ENCODE peak calls at places on chromosomes 6 and 20, in four cellular contexts. N is fibroblast of the aortic adventitia, Q is brain microvascular endothelial cell, J is ovary. V is an unnamed sample.

GRCh38 chr20:49479785-49480184 is 2.7 kb downstream of the KCNB1 start:
- DNase-seq in Q (no peak), N (no peak), J (no peak), V (no peak)

GRCh38 chr6:32086661-32087573 is 22.2 kb downstream of the TNXB start:
- DNase-seq in N (peak), Q (peak), J (peak), V (peak)

GRCh38 chr20:17636523-17637412 is 45.3 kb downstream of the RRBP1 start:
- DNase-seq in J (no peak), N (peak), Q (no peak), V (peak)

GRCh38 chr20:63076421-63076820 is 69.7 kb upstream of the BHLHE23 start:
- DNase-seq in J (no peak), N (no peak), Q (no peak), V (no peak)

GRCh38 chr20:9454781-9455180 is 59.6 kb upstream of the LAMP5 start:
- DNase-seq in J (no peak), Q (no peak), N (no peak), V (peak)

GRCh38 chr20:4569882-4570281 is 151.8 kb upstream of the PRND start:
- DNase-seq in J (no peak), Q (no peak), N (no peak), V (no peak)

GRCh38 chr6:142952614-142953013 is 7.6 kb upstream of the HIVEP2 start:
- DNase-seq in J (no peak), N (no peak), Q (no peak), V (no peak)

GRCh38 chr6:166307082-166307980 is 861 bp downstream of the PRR18 start:
- DNase-seq in N (no peak), Q (no peak), J (no peak), V (no peak)

GRCh38 chr6:107192739-107193296 is 77.5 kb upstream of the BEND3 start:
- DNase-seq in J (no peak), N (no peak), Q (no peak), V (no peak)

GRCh38 chr20:50121858-50122271 is 8.9 kb upstream of the UBE2V1 start:
- DNase-seq in N (peak), Q (no peak), J (no peak), V (peak)

GRCh38 chr6:84353459-84354423 is 126.3 kb upstream of the CEP162 start:
- DNase-seq in N (no peak), Q (no peak), J (no peak), V (no peak)

DNA sequence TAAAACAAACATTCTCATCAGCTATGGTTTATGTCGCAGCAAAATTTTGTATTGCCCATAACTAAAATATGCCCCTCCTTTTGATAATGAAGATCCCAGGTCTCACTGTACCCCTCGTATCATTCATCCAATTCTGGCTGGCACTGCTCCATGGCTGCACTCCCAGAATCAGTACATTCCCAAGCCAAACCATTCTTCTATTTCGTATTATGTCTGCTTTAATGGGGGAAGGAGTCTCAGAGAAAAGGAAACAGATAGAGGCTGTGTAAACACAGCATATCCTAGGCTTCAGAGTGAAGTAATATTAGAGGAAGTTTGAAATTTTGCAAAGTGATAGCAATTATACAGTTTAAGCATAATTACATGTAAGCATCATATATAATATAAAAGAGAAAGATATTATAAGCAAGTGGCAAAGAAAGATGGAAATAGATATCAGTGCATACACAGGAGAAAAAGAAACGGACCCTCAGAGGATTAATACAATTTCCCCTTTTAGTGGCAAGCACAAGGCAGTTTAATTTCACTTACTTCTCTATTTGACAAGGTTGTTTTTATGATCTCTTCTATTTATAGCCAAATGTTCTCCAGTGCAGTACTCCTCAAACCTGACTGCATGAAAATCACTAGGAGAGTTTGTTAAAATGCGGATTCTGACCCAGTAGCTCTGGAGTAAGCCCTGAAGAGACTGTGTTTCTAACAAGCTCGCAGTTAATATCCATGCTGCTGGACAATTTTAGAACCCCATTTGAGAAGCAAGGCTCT is 56.5 kb upstream of the TENT5A start:
- DNase-seq in N (peak), J (peak), Q (no peak), V (peak)
- H3K4me3 ChIP-seq in N (no peak), J (no peak), Q (no peak), V (no peak)

GRCh38 chr6:37131960-37132253 is 38.0 kb upstream of the PIM1 start:
- DNase-seq in N (no peak), Q (no peak), J (no peak), V (no peak)

GRCh38 chr6:37134622-37135191 is 35.2 kb upstream of the PIM1 start:
- DNase-seq in N (peak), J (no peak), Q (peak), V (peak)

GRCh38 chr6:37130704-37131103 is 39.2 kb upstream of the PIM1 start:
- DNase-seq in J (no peak), N (no peak), Q (peak), V (peak)

GRCh38 chr6:37127961-37128862 is 41.7 kb upstream of the PIM1 start:
- DNase-seq in Q (peak), N (peak), J (no peak), V (peak)

GRCh38 chr6:37131104-37131959 is 38.6 kb upstream of the PIM1 start:
- DNase-seq in J (no peak), Q (no peak), N (peak), V (no peak)
- H3K4me3 ChIP-seq in J (no peak), Q (no peak), N (no peak), V (no peak)

DNA sequence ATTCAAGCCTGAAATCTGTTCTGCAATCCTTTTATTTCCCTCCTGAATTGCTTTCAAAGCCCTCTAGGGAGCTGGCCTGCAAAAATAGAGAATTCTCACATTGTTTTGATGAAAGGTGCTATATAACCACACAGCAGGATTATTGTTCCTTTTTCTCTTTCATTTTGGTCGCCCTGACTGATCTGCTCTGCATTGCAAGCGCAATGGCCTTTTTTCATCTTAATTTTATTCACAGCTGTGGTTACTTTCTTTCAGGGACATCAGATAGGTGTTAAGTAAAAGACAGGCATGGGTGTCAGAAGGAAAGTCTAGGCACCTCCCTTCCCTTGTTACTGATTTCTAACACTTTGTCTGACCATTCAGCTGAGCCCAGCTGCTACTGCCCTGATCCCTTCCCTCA is 850.4 kb upstream of the MAP3K7 start:
- DNase-seq in J (no peak), Q (no peak), N (no peak), V (no peak)
- H3K4me3 ChIP-seq in J (no peak), Q (no peak), N (no peak), V (no peak)

DNA sequence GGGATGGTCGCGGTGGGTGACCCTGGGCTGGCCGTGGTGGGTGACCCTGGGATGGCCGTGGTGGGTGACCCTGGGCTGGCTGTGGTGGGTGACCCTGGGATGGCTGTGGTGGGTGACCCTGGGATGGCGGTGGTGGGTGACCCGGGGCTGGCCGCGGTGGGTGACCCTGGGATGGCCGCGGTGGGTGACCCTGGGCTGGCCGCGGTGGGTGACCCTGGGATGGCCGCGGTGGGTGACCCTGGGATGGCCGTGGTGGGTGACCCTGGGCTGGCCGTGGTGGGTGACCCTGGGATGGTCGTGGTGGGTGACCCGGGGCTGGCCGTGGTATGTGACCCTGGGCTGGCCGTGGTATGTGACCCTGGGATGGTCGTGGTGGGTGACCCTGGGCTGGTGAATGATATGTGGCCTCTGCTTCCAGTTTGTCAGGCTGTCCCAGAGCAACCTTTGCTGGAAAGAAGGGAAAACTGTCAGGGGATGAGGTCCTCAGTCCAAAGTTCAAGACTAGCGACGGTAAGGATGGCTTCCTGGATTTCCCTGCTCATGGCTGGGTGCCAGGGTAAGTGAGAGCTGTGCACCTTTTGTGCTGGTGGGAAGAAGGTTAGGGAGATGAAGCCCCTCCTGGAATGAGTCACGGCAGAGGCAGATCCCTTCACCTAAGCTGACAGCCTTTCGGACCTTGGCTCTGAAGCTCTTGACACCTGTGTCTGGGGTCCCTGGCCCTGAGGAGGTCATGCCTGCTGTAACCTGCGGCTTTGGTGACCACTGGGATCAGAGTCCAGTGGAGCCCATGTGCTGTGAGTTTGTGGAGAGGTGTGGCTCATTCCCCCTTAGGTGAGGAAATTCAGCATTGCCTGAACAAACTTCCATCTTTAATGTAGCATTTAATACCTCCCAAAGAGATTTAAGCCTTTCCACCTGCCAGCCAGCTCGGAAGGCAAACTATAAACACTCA is 19.1 kb upstream of the PCMTD2 start:
- DNase-seq in J (no peak), Q (no peak), N (no peak), V (no peak)
- H3K4me3 ChIP-seq in J (no peak), Q (no peak), N (no peak), V (no peak)

GRCh38 chr6:9025796-9026195 is 590.5 kb upstream of the SLC35B3 start:
- DNase-seq in N (no peak), J (no peak), Q (no peak), V (no peak)

GRCh38 chr6:9028086-9028485 is 592.7 kb upstream of the SLC35B3 start:
- DNase-seq in J (no peak), Q (no peak), N (no peak), V (no peak)

GRCh38 chr6:9020001-9020400 is 584.7 kb upstream of the SLC35B3 start:
- DNase-seq in Q (no peak), N (no peak), J (no peak), V (no peak)

DNA sequence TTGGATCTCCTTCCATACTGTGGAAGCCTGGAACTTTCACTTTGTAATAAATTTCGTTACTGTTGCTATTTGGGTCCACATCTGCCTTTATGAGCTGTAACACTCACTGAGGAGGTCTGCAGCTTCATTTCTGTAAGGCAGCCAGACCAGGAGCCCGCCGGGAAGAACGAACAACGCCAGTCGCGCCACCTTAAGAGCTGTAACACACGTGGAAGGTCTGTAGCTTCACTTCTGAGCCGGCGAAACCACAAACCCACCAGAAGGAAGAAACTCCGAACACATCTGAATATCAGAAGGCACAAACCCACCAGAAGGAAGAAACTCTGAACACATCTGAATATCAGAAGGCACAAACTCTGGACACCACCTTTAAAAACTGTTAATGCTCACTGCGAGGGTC is 589.9 kb upstream of the SLC35B3 start:
- DNase-seq in Q (no peak), N (no peak), J (no peak), V (no peak)
- H3K4me3 ChIP-seq in Q (no peak), N (no peak), J (no peak), V (no peak)